ENCODE peak calls at places on chromosomes 12 and 14, in eight cellular contexts. Q is bronchial epithelial cell, R is astrocyte of the cerebellum, C is GM06990, G is AG10803, P is Caco-2, M is breast epithelium, N is lung. I is an unnamed sample.

GRCh38 chr12:81942588-81942987 is 183.4 kb upstream of the PPFIA2 start:
- DNase-seq in C (no peak), Q (no peak), M (no peak), N (no peak), R (no peak), G (no peak), P (no peak), I (no peak)

GRCh38 chr12:68510394-68510793 is 100.3 kb upstream of the RAP1B start:
- DNase-seq in N (no peak), G (no peak), P (no peak), C (no peak), M (no peak), R (no peak), Q (peak; percentile 59), I (no peak)

GRCh38 chr12:124477109-124477915 is 90.1 kb downstream of the NCOR2 start:
- DNase-seq in P (no peak), R (no peak), G (no peak), M (no peak), Q (no peak), N (no peak), C (no peak), I (peak; percentile 17)

GRCh38 chr12:52209321-52209720 is 17.5 kb upstream of the KRT80 start:
- DNase-seq in R (no peak), G (no peak), N (no peak), C (no peak), M (peak; percentile 63), P (no peak), Q (peak; percentile 90), I (no peak)

GRCh38 chr14:25381498-25381897 is 331.6 kb upstream of the STXBP6 start:
- DNase-seq in P (peak; percentile 32), M (no peak), C (no peak), N (no peak), G (no peak), R (no peak), Q (no peak), I (no peak)

GRCh38 chr14:64983439-64984310 is 3.0 kb upstream of the FNTB start:
- DNase-seq in N (no peak), P (no peak), R (peak; percentile 38), G (peak; percentile 68), M (no peak), C (no peak), Q (peak; percentile 62), I (peak; percentile 77)

GRCh38 chr14:29217813-29218450 is 451.3 kb downstream of the FOXG1 start:
- DNase-seq in Q (no peak), P (no peak), M (no peak), R (no peak), N (no peak), C (no peak), G (no peak), I (no peak)

GRCh38 chr12:95004610-95005009 is 1.1 kb upstream of the NDUFA12 start:
- DNase-seq in P (no peak), G (peak; percentile 55), C (no peak), R (no peak), N (no peak), M (no peak), Q (no peak), I (peak; percentile 67)

GRCh38 chr12:56781726-56782125 is 18.6 kb downstream of the HSD17B6 start:
- DNase-seq in Q (no peak), P (no peak), M (no peak), C (no peak), R (no peak), G (no peak), N (no peak), I (no peak)

GRCh38 chr14:39015360-39015961 is 87.6 kb downstream of the SEC23A start:
- DNase-seq in P (no peak), N (no peak), R (peak; percentile 49), M (no peak), C (no peak), Q (peak; percentile 54), G (peak; percentile 62), I (peak; percentile 71)

GRCh38 chr14:92923744-92924103 is 774 bp downstream of the CHGA start:
- DNase-seq in C (no peak), M (no peak), N (no peak), P (no peak), R (no peak), Q (no peak), G (no peak), I (no peak)

GRCh38 chr14:92925446-92925845 is 2.5 kb downstream of the CHGA start:
- DNase-seq in Q (no peak), R (no peak), M (no peak), G (no peak), C (no peak), N (no peak), P (no peak), I (no peak)

GRCh38 chr14:92924247-92924646 is 1.3 kb downstream of the CHGA start:
- DNase-seq in Q (no peak), G (no peak), M (no peak), P (no peak), C (no peak), N (no peak), R (no peak), I (no peak)

GRCh38 chr14:92922155-92922735 is 705 bp upstream of the CHGA start:
- DNase-seq in M (no peak), Q (no peak), R (no peak), G (no peak), P (no peak), C (no peak), N (no peak), I (no peak)

DNA sequence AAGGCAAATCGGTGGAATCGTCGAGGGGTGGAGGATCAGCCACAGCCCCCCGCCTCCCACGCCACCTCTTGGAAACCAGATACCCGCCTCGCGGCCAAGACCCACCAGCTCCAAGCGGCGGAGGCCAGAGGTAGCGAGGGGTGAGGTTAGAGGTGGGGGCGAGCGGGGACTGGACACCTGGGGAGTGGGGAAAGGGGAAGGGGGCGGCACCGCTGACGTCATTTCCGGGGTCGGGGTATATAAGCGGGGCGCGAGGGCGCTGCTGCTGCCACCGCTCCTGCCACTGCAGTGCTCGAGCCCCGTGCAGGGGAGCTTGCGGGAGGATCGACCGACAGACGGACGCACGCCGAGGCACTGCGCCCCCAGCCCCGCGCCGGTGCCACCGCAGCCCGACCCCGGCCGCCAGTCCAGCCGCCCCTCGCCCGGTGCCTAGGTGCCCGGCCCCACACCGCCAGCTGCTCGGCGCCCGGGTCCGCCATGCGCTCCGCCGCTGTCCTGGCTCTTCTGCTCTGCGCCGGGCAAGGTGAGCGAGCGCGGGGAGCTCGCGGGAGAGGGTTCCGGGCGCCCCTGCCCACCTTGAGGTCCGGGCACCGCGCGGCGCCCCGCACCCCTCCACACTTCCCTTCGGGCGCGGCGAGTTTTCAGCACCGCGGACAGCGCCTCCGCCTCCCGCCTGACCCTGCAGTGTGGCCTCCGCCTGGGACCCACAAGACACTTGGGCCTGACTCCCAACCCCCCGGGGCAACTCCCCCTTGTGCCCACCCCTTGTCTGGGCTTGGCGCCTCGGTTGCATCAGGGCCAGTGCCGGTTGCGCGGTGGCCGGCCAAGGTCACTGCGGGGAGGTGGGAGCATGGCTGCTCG is at the start of gene CHGA:
- DNase-seq in M (no peak), R (no peak), P (no peak), N (peak; percentile 35), Q (no peak), G (peak; percentile 18), C (peak; percentile 38), I (peak; percentile 28)
- TF ChIP-seq CTCF in M (no peak), R (no peak), P (no peak), N (no peak), Q (no peak), G (no peak), C (no peak), I (no peak)

GRCh38 chr14:101707285-101707842 is 54.1 kb upstream of the PPP2R5C start:
- DNase-seq in M (peak; percentile 40), C (peak; percentile 35), G (peak; percentile 87), R (peak; percentile 79), P (peak; percentile 50), Q (peak; percentile 70), N (peak; percentile 63), I (peak; percentile 90)

GRCh38 chr14:101705733-101706508 is 55.6 kb upstream of the PPP2R5C start:
- DNase-seq in M (peak; percentile 12), N (peak; percentile 59), P (peak; percentile 61), R (no peak), G (peak; percentile 14), C (peak; percentile 35), Q (no peak), I (peak; percentile 18)

GRCh38 chr14:101708853-101709532 is 52.5 kb upstream of the PPP2R5C start:
- DNase-seq in M (peak; percentile 12), C (no peak), N (no peak), G (no peak), Q (no peak), P (no peak), R (no peak), I (no peak)

GRCh38 chr14:101707863-101708620 is 53.5 kb upstream of the PPP2R5C start:
- DNase-seq in M (peak; percentile 17), Q (no peak), C (no peak), P (no peak), N (peak; percentile 24), G (no peak), R (no peak), I (no peak)

DNA sequence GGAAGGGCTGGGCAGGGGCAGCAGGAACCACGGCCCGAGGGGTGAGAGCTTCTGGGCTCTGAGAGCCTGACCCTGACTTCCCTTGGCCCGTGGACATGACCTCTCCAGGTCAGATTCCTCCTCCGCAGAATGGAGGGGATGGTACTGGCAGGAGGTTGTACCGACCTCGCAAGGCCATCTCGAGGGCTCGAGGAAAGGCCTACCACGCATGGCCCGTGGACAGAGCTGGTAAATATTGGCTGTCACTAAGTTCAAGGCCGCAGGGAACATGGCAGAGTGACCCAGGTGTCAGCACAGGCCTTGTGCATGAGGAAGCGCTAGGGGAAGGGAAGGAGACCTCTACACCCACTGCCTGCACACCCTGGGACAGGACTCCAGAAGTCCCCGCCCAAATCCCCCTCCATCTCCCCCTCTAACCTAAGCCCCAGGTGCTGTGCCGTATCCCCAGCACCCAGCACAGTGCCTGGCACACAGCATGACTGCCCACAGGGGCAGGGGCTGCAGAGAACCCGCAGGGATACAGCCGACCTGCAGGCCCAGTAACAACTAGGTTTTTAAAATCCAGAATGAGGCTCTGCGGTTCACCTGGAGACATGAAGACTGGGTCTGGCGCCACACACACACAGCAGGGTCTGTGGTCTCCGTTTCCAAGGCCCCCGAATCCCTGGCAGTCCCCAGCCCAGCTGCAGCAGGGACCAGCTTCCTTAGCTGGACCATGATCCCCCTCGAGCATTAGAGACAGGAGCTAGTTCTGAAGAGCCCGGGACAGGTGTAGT is 54.8 kb upstream of the PPP2R5C start:
- DNase-seq in Q (no peak), R (no peak), C (peak; percentile 33), P (no peak), N (no peak), G (no peak), M (no peak), I (no peak)
- H3K4me3 ChIP-seq in Q (no peak overlapping the region), R (no peak overlapping the region), C (no peak overlapping the region), P (no peak overlapping the region), N (no peak overlapping the region), G (no peak overlapping the region), M (no peak overlapping the region), I (no peak overlapping the region)

GRCh38 chr12:4307593-4308333 is 13.2 kb upstream of the TIGAR start:
- DNase-seq in N (peak; percentile 58), P (peak; percentile 97), G (peak; percentile 60), Q (peak; percentile 94), C (no peak), M (peak; percentile 92), R (peak; percentile 50), I (peak; percentile 79)
- TF ChIP-seq CTCF in N (peak; percentile 41), P (peak; percentile 91), G (peak; percentile 68), Q (peak; percentile 74), C (peak; percentile 37), M (peak; percentile 76), R (peak; percentile 77), I (peak; percentile 77)

DNA sequence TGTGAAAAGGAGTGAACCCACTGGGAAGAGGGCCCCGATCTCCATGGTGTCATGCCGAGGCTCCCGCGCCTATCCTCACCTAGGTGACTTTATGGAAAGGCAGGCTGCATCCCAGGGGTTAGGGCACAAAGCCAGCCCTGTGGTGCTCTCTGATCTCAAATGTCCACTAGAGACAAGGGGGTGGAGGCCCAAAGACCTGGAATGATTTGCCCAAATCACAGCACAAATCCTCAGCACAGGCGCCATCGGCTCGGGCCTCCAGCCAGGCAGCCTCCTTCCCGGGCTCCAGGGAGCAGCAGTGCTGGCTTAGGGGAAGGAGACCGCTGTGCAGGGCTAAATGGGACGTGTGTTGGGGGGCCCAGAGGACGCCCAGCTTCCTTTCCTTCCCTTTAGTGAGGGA is 17.6 kb downstream of the CHGA start:
- DNase-seq in M (no peak), G (no peak), P (no peak), Q (no peak), C (no peak), N (no peak), R (no peak), I (no peak)
- H3K4me3 ChIP-seq in M (no peak overlapping the region), G (no peak overlapping the region), P (no peak overlapping the region), Q (no peak overlapping the region), C (no peak overlapping the region), N (no peak overlapping the region), R (no peak overlapping the region), I (no peak overlapping the region)